ENCODE peak calls at places on chromosomes 12 and 14, in five cellular contexts. X, V, C, F and I are unnamed samples.

GRCh38 chr12:78157199-78157598 is 326.5 kb downstream of the NAV3 start:
- DNase-seq in F (no peak), X (no peak), C (no peak), V (no peak), I (no peak)

GRCh38 chr14:100761481-100761880 is 34.8 kb downstream of the DLK1 start:
- DNase-seq in F (no peak), X (no peak), C (no peak), V (peak; percentile 28), I (no peak)

GRCh38 chr12:46370380-46370734 is 2.2 kb downstream of the SLC38A2 start:
- DNase-seq in V (no peak), C (no peak), F (no peak), X (no peak), I (no peak)

GRCh38 chr12:69392146-69392928 is 32.8 kb downstream of the YEATS4 start:
- DNase-seq in X (no peak), F (no peak), V (no peak), C (no peak), I (no peak)

GRCh38 chr12:43988838-43989560 is 153.1 kb downstream of the TMEM117 start:
- DNase-seq in V (no peak), X (no peak), C (no peak), F (peak; percentile 9), I (no peak)

GRCh38 chr12:54773593-54773992 is 80.7 kb upstream of the MUCL1 start:
- DNase-seq in F (no peak), X (no peak), V (no peak), C (no peak), I (no peak)

GRCh38 chr14:63717704-63718103 is 10.2 kb downstream of the SGPP1 start:
- DNase-seq in F (no peak), V (no peak), C (no peak), X (no peak), I (no peak)

GRCh38 chr14:90599748-90600507 is 203.1 kb downstream of the CALM1 start:
- DNase-seq in C (no peak), X (no peak), F (no peak), V (no peak), I (no peak)

GRCh38 chr14:32077081-32078029 is at the start of gene ARHGAP5:
- DNase-seq in C (peak; percentile 58), V (peak; percentile 45), F (peak; percentile 27), X (peak; percentile 40), I (peak; percentile 58)

GRCh38 chr12:41479431-41479830 is 291.3 kb downstream of the PDZRN4 start:
- DNase-seq in F (no peak), V (no peak), C (no peak), X (no peak), I (no peak)

GRCh38 chr12:56411781-56412639 is 37.2 kb downstream of the TIMELESS start:
- DNase-seq in C (no peak), F (no peak), V (no peak), X (no peak), I (no peak)

GRCh38 chr14:92105845-92106094 is 612 bp downstream of the ATXN3 start:
- DNase-seq in X (peak; percentile 25), V (no peak), F (peak; percentile 8), C (peak; percentile 38), I (no peak)

GRCh38 chr12:51345681-51346080 is 798 bp downstream of the CELA1 start:
- DNase-seq in V (no peak), C (no peak), F (no peak), X (no peak), I (no peak)

GRCh38 chr12:78680596-78680995 is 184.0 kb upstream of the SYT1 start:
- DNase-seq in C (no peak), V (no peak), F (no peak), X (no peak), I (no peak)

GRCh38 chr14:25680934-25681333 is 631.0 kb upstream of the STXBP6 start:
- DNase-seq in X (no peak), V (no peak), C (no peak), F (no peak), I (no peak)

GRCh38 chr12:76976777-76977465 is 88.4 kb downstream of the E2F7 start:
- DNase-seq in V (no peak), F (no peak), X (no peak), C (no peak), I (no peak)

GRCh38 chr12:52867152-52867551 is 18.4 kb upstream of the KRT78 start:
- DNase-seq in X (no peak), C (no peak), V (no peak), F (no peak), I (no peak)

GRCh38 chr12:9244894-9245293 is 36.7 kb upstream of the PZP start:
- DNase-seq in V (no peak), X (peak; percentile 76), F (peak; percentile 9), C (peak; percentile 25), I (no peak)

GRCh38 chr12:96068636-96069035 is 33.2 kb upstream of the LTA4H start:
- DNase-seq in V (no peak), F (no peak), X (no peak), C (no peak), I (no peak)

GRCh38 chr12:104930388-104931326 is 27.4 kb downstream of the SLC41A2 start:
- DNase-seq in C (no peak), F (peak; percentile 15), V (no peak), X (peak; percentile 67), I (no peak)

GRCh38 chr12:102484017-102484731 is 3.8 kb upstream of the IGF1 start:
- DNase-seq in V (no peak), X (peak; percentile 71), F (peak; percentile 19), C (peak; percentile 65), I (peak; percentile 21)

GRCh38 chr14:95536036-95536577 is 1.3 kb downstream of the GLRX5 start:
- DNase-seq in C (no peak), X (no peak), F (no peak), V (no peak), I (no peak)

GRCh38 chr14:54257424-54257823 is 139.4 kb upstream of the CDKN3 start:
- DNase-seq in X (no peak), C (no peak), F (no peak), V (no peak), I (no peak)